ENCODE peak calls at places on chromosomes 6 and 20, in nine cellular contexts. Y is HEK293T; G is stimulated activated CD4-positive, alpha-beta T cell treated with anti-CD3 and anti-CD28 coated beads, Interleukin-2, amount 100 ng/mL, for 48 hours; V is COR-L47; J is EL; I is NCI-H460; P is GM18507; X is 8988T; R is naive thymus-derived CD8-positive, alpha-beta T cell. L is an unnamed sample.

GRCh38 chr6:20686142-20686541 is 151.9 kb downstream of the CDKAL1 start:
- DNase-seq in R (no peak), J (no peak), V (peak; percentile 88), X (no peak), I (no peak), Y (no peak), P (no peak), G (no peak), L (no peak)

GRCh38 chr20:2006452-2007381 is 12.9 kb upstream of the PDYN start:
- DNase-seq in I (peak; percentile 24), P (no peak), G (peak; percentile 49), Y (peak; percentile 64), X (no peak), J (peak; percentile 60), R (peak; percentile 18), V (peak; percentile 12), L (no peak)

GRCh38 chr20:3238616-3239025 is 369 bp downstream of the SLC4A11 start:
- DNase-seq in V (no peak), P (no peak), X (no peak), I (no peak), R (peak; percentile 55), Y (peak; percentile 51), G (no peak), J (peak; percentile 56), L (peak; percentile 60)

GRCh38 chr6:90226257-90226656 is 70.4 kb downstream of the BACH2 start:
- DNase-seq in P (no peak), X (no peak), J (no peak), V (no peak), G (no peak), R (no peak), I (no peak), Y (no peak), L (no peak)

GRCh38 chr6:38370653-38371311 is 268.9 kb downstream of the BTBD9 start:
- DNase-seq in J (no peak), I (no peak), Y (peak; percentile 33), X (no peak), G (no peak), V (no peak), P (no peak), R (no peak), L (no peak)

GRCh38 chr6:16758163-16758975 is 2.9 kb downstream of the ATXN1 start:
- DNase-seq in I (no peak), G (no peak), V (peak; percentile 17), J (no peak), R (peak; percentile 26), P (no peak), Y (no peak), X (no peak), L (no peak)

GRCh38 chr6:106444777-106445507 is 84.4 kb downstream of the CRYBG1 start:
- DNase-seq in X (no peak), P (peak; percentile 39), R (peak; percentile 78), Y (peak; percentile 73), J (peak; percentile 64), G (no peak), I (peak; percentile 61), V (peak; percentile 8), L (no peak)

GRCh38 chr20:49203746-49204145 is 15.5 kb upstream of the DDX27 start:
- DNase-seq in J (no peak), X (no peak), P (no peak), G (no peak), I (no peak), R (no peak), V (no peak), Y (no peak), L (no peak)

GRCh38 chr6:87139236-87139635 is 16.1 kb upstream of the ZNF292 start:
- DNase-seq in X (no peak), G (no peak), Y (peak; percentile 56), V (peak; percentile 49), I (peak; percentile 54), R (peak; percentile 74), J (peak; percentile 61), P (peak; percentile 37), L (no peak)

GRCh38 chr6:151140767-151141166 is 99.0 kb upstream of the AKAP12 start:
- DNase-seq in V (no peak), X (no peak), R (no peak), G (no peak), Y (no peak), I (no peak), P (no peak), J (no peak), L (no peak)

GRCh38 chr6:44268095-44268628 is 2.1 kb upstream of the TMEM151B start:
- DNase-seq in P (peak; percentile 36), Y (peak; percentile 79), I (no peak), J (no peak), X (no peak), R (peak; percentile 67), V (peak; percentile 63), G (peak; percentile 67), L (peak; percentile 73)